ENCODE peak calls at places on chromosomes 6 and 20, in seven cellular contexts. Q, R, U, L, S, Z and V are unnamed samples.

GRCh38 chr6:25578538-25578937 is 73.5 kb upstream of the SCGN start:
- DNase-seq in Q (no peak), R (peak; percentile 74), U (no peak), L (no peak), S (no peak), Z (no peak), V (no peak)

GRCh38 chr6:170292111-170292777 is 1.4 kb upstream of the DLL1 start:
- DNase-seq in Q (no peak), R (no peak), U (no peak), L (no peak), S (no peak), Z (peak; percentile 37), V (no peak)

GRCh38 chr20:53579581-53580375 is 13.9 kb downstream of the ZNF217 start:
- DNase-seq in Q (no peak), R (no peak), U (no peak), L (peak; percentile 68), S (no peak), Z (peak; percentile 81), V (no peak)

GRCh38 chr6:12313992-12314589 is 23.9 kb downstream of the EDN1 start:
- DNase-seq in Q (no peak), R (no peak), U (no peak), L (no peak), S (no peak), Z (peak; percentile 80), V (no peak)

GRCh38 chr20:50416930-50417329 is 93.3 kb upstream of the PTPN1 start:
- DNase-seq in Q (no peak), R (no peak), U (no peak), L (no peak), S (no peak), Z (no peak), V (no peak)

GRCh38 chr6:6317386-6317785 is 3.1 kb downstream of the F13A1 start:
- DNase-seq in Q (no peak), R (no peak), U (no peak), L (no peak), S (no peak), Z (no peak), V (no peak)

GRCh38 chr20:20010639-20011500 is 6.3 kb upstream of the NAA20 start:
- DNase-seq in Q (no peak), R (peak; percentile 71), U (peak; percentile 45), L (peak; percentile 62), S (no peak), Z (peak; percentile 65), V (no peak)

GRCh38 chr6:137117605-137118004 is 55.8 kb downstream of the IL22RA2 start:
- DNase-seq in Q (no peak), R (no peak), U (peak; percentile 87), L (no peak), S (no peak), Z (no peak), V (no peak)

GRCh38 chr20:13102237-13102636 is 93.5 kb downstream of the SPTLC3 start:
- DNase-seq in Q (no peak), R (no peak), U (no peak), L (no peak), S (no peak), Z (no peak), V (no peak)